ENCODE peak calls at places on chromosomes 13 and 19, in nine cellular contexts. L is AG04450; S is tibial artery; Z is HL-60; H is dorsolateral prefrontal cortex; K is CD8-positive, alpha-beta T cell; P is cardiac muscle cell; A is breast epithelium; E is BE2C. U is an unnamed sample.

GRCh38 chr13:41900918-41901317 is 60.0 kb downstream of the VWA8 start:
- DNase-seq in K (no peak), Z (no peak), H (no peak), L (no peak), P (no peak), E (no peak), A (no peak), S (no peak), U (no peak)

GRCh38 chr13:31264146-31264545 is 64.4 kb downstream of the B3GLCT start:
- DNase-seq in A (no peak), K (no peak), P (peak), Z (no peak), S (no peak), L (no peak), E (no peak), H (no peak), U (no peak)

GRCh38 chr13:30164141-30164540 is 143.2 kb downstream of the KATNAL1 start:
- DNase-seq in E (no peak), S (no peak), K (no peak), Z (no peak), L (no peak), A (no peak), P (no peak), H (no peak), U (peak)

GRCh38 chr19:44806271-44806670 is 2.6 kb upstream of the BCAM start:
- DNase-seq in S (no peak), L (no peak), H (no peak), K (no peak), P (no peak), A (no peak), E (no peak), Z (no peak), U (no peak)

GRCh38 chr13:108734676-108735075 is 105.3 kb downstream of the MYO16 start:
- DNase-seq in L (no peak), H (no peak), E (no peak), A (no peak), Z (no peak), S (no peak), K (no peak), P (no peak), U (peak)

GRCh38 chr13:98155475-98156111 is 12.7 kb downstream of the FARP1 start:
- DNase-seq in S (no peak), P (peak), H (no peak), E (peak), Z (no peak), A (no peak), L (no peak), K (no peak), U (no peak)

GRCh38 chr19:49488046-49488862 is 846 bp downstream of the RPL13A start:
- DNase-seq in Z (peak), A (no peak), L (no peak), E (no peak), K (no peak), H (no peak), S (no peak), P (no peak), U (no peak)

GRCh38 chr19:42487025-42487797 is 41.1 kb downstream of the CEACAM1 start:
- DNase-seq in P (peak), H (no peak), Z (no peak), L (no peak), S (no peak), A (no peak), K (no peak), E (no peak), U (no peak)

GRCh38 chr13:109199280-109199679 is 569.9 kb downstream of the MYO16 start:
- DNase-seq in L (no peak), K (no peak), A (no peak), H (no peak), E (no peak), S (no peak), P (no peak), Z (no peak), U (no peak)

GRCh38 chr13:83086948-83087347 is 795.3 kb downstream of the SLITRK1 start:
- DNase-seq in S (no peak), K (no peak), L (no peak), E (no peak), P (no peak), H (no peak), Z (no peak), A (no peak), U (no peak)

GRCh38 chr13:74077847-74078246 is 56.4 kb downstream of the KLF12 start:
- DNase-seq in L (no peak), A (no peak), Z (no peak), P (peak), H (no peak), K (no peak), S (no peak), E (no peak), U (no peak)

GRCh38 chr13:76980075-76980718 is 11.7 kb upstream of the CLN5 start:
- DNase-seq in K (peak), A (peak), L (peak), E (peak), S (peak), P (peak), H (peak), Z (no peak), U (peak)

GRCh38 chr13:77028202-77028601 is 1.2 kb upstream of the FBXL3 start:
- DNase-seq in K (no peak), H (no peak), A (no peak), Z (no peak), E (no peak), S (no peak), P (peak), L (no peak), U (no peak)

GRCh38 chr13:47929156-47929555 is 71.9 kb downstream of the SUCLA2 start:
- DNase-seq in P (no peak), S (no peak), Z (no peak), K (no peak), A (no peak), H (no peak), E (no peak), L (no peak), U (no peak)

GRCh38 chr13:75129331-75129730 is 352.6 kb downstream of the TBC1D4 start:
- DNase-seq in H (no peak), P (no peak), A (no peak), K (no peak), S (no peak), L (no peak), Z (no peak), E (no peak), U (no peak)

GRCh38 chr13:48491423-48492122 is 41.3 kb downstream of the RCBTB2 start:
- DNase-seq in H (no peak), Z (no peak), L (no peak), S (no peak), K (no peak), A (no peak), P (no peak), E (no peak), U (no peak)

GRCh38 chr13:87675851-87676250 is 4.7 kb downstream of the SLITRK5 start:
- DNase-seq in E (no peak), K (no peak), Z (no peak), H (no peak), A (no peak), S (no peak), P (no peak), L (no peak), U (no peak)

GRCh38 chr13:87674143-87674772 is 3.1 kb downstream of the SLITRK5 start:
- DNase-seq in P (no peak), E (no peak), S (no peak), Z (no peak), L (no peak), H (no peak), A (no peak), K (no peak), U (no peak)

GRCh38 chr13:87671031-87671823 is at the start of gene SLITRK5:
- DNase-seq in A (peak), P (peak), K (no peak), L (no peak), Z (peak), S (peak), H (peak), E (peak), U (peak)

GRCh38 chr13:87669379-87669978 is 1.7 kb upstream of the SLITRK5 start:
- DNase-seq in K (no peak), H (no peak), P (peak), E (peak), Z (peak), S (no peak), L (no peak), A (no peak), U (peak)

GRCh38 chr13:87671824-87672603 is 843 bp downstream of the SLITRK5 start:
- DNase-seq in H (no peak), E (peak), A (no peak), S (peak), Z (no peak), P (no peak), K (no peak), L (no peak), U (peak)
- H3K4me3 ChIP-seq in H (peak), E (peak), A (peak), S (peak), Z (peak), P (peak), K (peak), L (peak), U (peak)

GRCh38 chr13:99371956-99372355 is 64.8 kb upstream of the GPR183 start:
- DNase-seq in K (peak), S (no peak), L (no peak), E (no peak), H (no peak), P (no peak), Z (no peak), A (no peak), U (peak)
- H3K4me3 ChIP-seq in K (no peak), S (no peak), L (no peak), E (no peak), H (no peak), P (no peak), Z (no peak), A (no peak), U (no peak)

DNA sequence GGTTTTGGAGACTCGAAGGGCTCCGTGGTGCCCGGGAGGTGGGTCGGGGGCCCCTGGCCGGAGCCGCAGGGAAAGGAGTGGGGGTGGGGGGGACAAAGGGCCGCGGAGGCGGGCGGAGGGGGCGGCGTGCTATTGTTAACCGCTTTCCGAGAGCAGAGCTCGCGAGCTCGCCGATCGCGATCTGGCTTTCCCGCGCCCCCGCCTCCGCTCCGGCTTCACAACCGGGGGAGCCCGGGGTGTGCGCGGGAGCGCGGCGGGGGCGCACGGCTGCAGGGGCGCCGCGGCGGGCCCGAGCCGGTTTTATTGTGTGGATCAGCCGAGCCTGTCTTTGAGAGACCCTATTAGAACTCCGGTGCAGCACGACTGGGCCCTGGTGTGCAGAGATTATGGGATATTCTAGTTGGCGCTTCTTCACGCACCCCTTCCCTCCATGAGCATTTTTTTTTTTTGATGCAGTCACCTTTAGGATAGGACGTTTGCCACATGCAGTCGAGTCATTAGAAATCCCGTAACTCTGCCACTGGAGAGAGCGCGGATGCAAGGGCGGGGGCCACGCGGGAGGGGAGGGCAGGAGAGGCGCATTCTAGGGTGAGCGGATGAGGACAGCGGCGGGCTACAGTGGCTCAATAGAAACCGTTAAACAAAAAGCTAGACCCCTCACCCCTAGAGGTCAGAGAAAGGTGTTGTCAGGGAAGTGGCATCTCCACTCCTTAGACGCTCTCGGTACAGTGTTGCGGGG is 3.6 kb downstream of the FGF9 start:
- DNase-seq in H (no peak), K (no peak), P (no peak), L (no peak), S (no peak), A (no peak), E (no peak), Z (no peak), U (no peak)
- H3K4me3 ChIP-seq in H (peak), K (peak), P (peak), L (peak), S (peak), A (peak), E (no peak), Z (peak), U (peak)

GRCh38 chr13:105918842-105919741 is 616.4 kb downstream of the EFNB2 start:
- DNase-seq in K (no peak), L (no peak), Z (no peak), S (no peak), A (no peak), H (no peak), E (peak), P (peak), U (no peak)

GRCh38 chr13:105925496-105925895 is 610.0 kb downstream of the EFNB2 start:
- DNase-seq in K (no peak), L (no peak), S (no peak), H (no peak), P (peak), E (no peak), A (no peak), Z (peak), U (peak)

GRCh38 chr13:105920375-105920774 is 615.1 kb downstream of the EFNB2 start:
- DNase-seq in S (no peak), A (no peak), E (no peak), P (peak), H (no peak), K (no peak), Z (no peak), L (no peak), U (no peak)

DNA sequence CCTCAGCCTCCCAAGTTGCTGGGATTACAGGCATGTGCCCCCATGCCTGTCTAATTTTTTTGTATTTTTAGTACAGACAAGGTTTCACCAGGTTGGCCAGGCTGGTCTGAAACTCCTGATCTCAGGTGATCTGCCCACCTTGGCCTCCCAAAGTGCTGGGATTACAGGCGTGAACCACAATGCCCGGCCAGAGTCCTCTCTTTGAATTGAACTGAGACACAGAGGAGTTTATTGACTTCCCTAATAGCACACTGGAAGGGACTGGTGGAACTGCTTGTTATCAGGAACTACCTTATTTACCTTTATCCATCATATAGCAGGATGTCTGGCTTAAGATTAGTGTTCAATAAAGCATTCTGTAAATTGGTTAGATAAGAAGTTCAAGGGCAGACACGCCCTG is 613.8 kb downstream of the EFNB2 start:
- DNase-seq in S (no peak), K (no peak), H (no peak), E (no peak), L (no peak), P (no peak), Z (no peak), A (no peak), U (no peak)
- H3K4me3 ChIP-seq in S (no peak), K (no peak), H (no peak), E (no peak), L (no peak), P (no peak), Z (no peak), A (no peak), U (no peak)

DNA sequence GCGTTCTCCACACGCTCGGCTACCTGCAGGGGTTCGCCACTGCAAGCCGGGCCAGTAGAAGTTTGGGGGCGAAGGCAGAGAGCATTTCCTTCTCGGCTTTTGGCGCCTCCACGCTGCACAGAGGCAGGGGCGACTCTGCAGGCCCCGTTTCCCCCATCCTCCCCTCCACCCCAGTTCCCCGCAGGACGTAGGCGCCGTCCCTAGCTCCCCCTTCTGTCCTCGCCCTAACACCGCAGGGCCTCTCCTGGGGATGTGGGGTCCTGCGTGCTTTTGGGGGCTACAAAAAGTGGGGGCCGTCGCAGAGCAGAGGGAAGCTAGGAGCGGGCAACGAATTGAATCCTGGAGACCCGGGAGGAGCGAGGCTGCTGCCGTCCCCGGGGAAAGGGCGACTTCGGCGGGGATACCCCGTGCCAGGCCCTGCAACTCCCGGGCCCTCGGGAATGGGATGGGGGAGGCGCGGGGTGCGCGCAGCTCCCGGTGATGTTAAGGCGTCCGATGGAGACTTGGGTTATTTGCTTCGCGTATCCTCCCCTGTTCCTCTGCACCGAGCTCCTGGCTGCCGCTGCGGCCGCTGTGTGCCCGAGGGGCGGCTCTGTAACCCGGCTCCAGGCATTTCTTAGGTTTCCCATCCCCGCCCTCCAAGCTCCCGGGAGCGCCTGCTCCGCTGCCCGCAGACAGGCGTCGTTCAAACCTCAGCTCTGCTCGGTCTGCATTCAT is 255.9 kb upstream of the SOX21 start:
- DNase-seq in S (no peak), K (no peak), P (peak), E (peak), A (no peak), H (peak), Z (no peak), L (no peak), U (peak)
- H3K4me3 ChIP-seq in S (no peak), K (no peak), P (peak), E (peak), A (peak), H (peak), Z (no peak), L (peak), U (peak)